ENCODE peak calls at places on chromosome 1, in six cellular contexts. One of them, this sample, is unnamed.

GRCh38 chr1:17866451-17867029 is 111.4 kb downstream of the ACTL8 start:
- DNase-seq in astrocyte: peak; percentile 87
- DNase-seq in fibroblast of lung: peak; percentile 92
- DNase-seq in GM12878: no peak
- DNase-seq in mammary epithelial cell: peak; percentile 76
- DNase-seq in hepatocyte: peak; percentile 39
- DNase-seq in this sample: no peak

GRCh38 chr1:156657161-156657970 is 15.4 kb downstream of the BCAN start:
- DNase-seq in mammary epithelial cell: peak; percentile 33
- DNase-seq in fibroblast of lung: peak; percentile 30
- DNase-seq in GM12878: no peak
- DNase-seq in astrocyte: no peak
- DNase-seq in hepatocyte: peak; percentile 85
- DNase-seq in this sample: peak; percentile 48

GRCh38 chr1:51341876-51342496 is 11.6 kb upstream of the TTC39A start:
- DNase-seq in GM12878: peak; percentile 11
- DNase-seq in hepatocyte: no peak
- DNase-seq in fibroblast of lung: no peak
- DNase-seq in mammary epithelial cell: no peak
- DNase-seq in astrocyte: no peak
- DNase-seq in this sample: peak; percentile 50

GRCh38 chr1:29636936-29637335 is 400.6 kb downstream of the PTPRU start:
- DNase-seq in fibroblast of lung: peak; percentile 15
- DNase-seq in hepatocyte: no peak
- DNase-seq in mammary epithelial cell: no peak
- DNase-seq in astrocyte: no peak
- DNase-seq in GM12878: no peak
- DNase-seq in this sample: no peak

GRCh38 chr1:114510235-114511047 is 562 bp downstream of the TRIM33 start:
- DNase-seq in hepatocyte: peak; percentile 66
- DNase-seq in GM12878: no peak
- DNase-seq in fibroblast of lung: peak; percentile 47
- DNase-seq in mammary epithelial cell: peak; percentile 63
- DNase-seq in astrocyte: peak; percentile 23
- DNase-seq in this sample: peak; percentile 57

GRCh38 chr1:236502972-236503639 is 20.7 kb upstream of the LGALS8 start:
- DNase-seq in hepatocyte: peak; percentile 79
- DNase-seq in fibroblast of lung: peak; percentile 82
- DNase-seq in GM12878: no peak
- DNase-seq in mammary epithelial cell: peak; percentile 52
- DNase-seq in astrocyte: peak; percentile 75
- DNase-seq in this sample: no peak

GRCh38 chr1:230464618-230465017 is 38.5 kb upstream of the PGBD5 start:
- DNase-seq in GM12878: no peak
- DNase-seq in astrocyte: no peak
- DNase-seq in mammary epithelial cell: no peak
- DNase-seq in fibroblast of lung: peak; percentile 10
- DNase-seq in hepatocyte: no peak
- DNase-seq in this sample: no peak

GRCh38 chr1:8094481-8095241 is 68.6 kb upstream of the ERRFI1 start:
- DNase-seq in mammary epithelial cell: peak; percentile 67
- DNase-seq in hepatocyte: peak; percentile 66
- DNase-seq in astrocyte: peak; percentile 85
- DNase-seq in GM12878: no peak
- DNase-seq in fibroblast of lung: peak; percentile 88
- DNase-seq in this sample: no peak

GRCh38 chr1:26122988-26123973 is 11.7 kb downstream of the PDIK1L start:
- DNase-seq in hepatocyte: no peak
- DNase-seq in GM12878: no peak
- DNase-seq in fibroblast of lung: peak; percentile 51
- DNase-seq in astrocyte: peak; percentile 37
- DNase-seq in mammary epithelial cell: peak; percentile 85
- DNase-seq in this sample: no peak

GRCh38 chr1:11940260-11940921 is 5.9 kb downstream of the PLOD1 start:
- DNase-seq in GM12878: no peak
- DNase-seq in fibroblast of lung: no peak
- DNase-seq in astrocyte: no peak
- DNase-seq in mammary epithelial cell: peak; percentile 43
- DNase-seq in hepatocyte: peak; percentile 38
- DNase-seq in this sample: no peak

GRCh38 chr1:101166583-101167120 is 70.2 kb upstream of the S1PR1 start:
- DNase-seq in hepatocyte: no peak
- DNase-seq in GM12878: no peak
- DNase-seq in fibroblast of lung: peak; percentile 36
- DNase-seq in mammary epithelial cell: no peak
- DNase-seq in astrocyte: peak; percentile 11
- DNase-seq in this sample: no peak

GRCh38 chr1:56429288-56429687 is 150.1 kb downstream of the PLPP3 start:
- DNase-seq in GM12878: no peak
- DNase-seq in hepatocyte: no peak
- DNase-seq in mammary epithelial cell: no peak
- DNase-seq in fibroblast of lung: no peak
- DNase-seq in astrocyte: no peak
- DNase-seq in this sample: no peak

GRCh38 chr1:203627819-203628184 is 1.2 kb downstream of the ATP2B4 start:
- DNase-seq in astrocyte: no peak
- DNase-seq in hepatocyte: peak; percentile 43
- DNase-seq in mammary epithelial cell: peak; percentile 58
- DNase-seq in fibroblast of lung: peak; percentile 49
- DNase-seq in GM12878: no peak
- DNase-seq in this sample: peak; percentile 35

GRCh38 chr1:203625623-203626189 is 926 bp upstream of the ATP2B4 start:
- DNase-seq in fibroblast of lung: peak; percentile 39
- DNase-seq in mammary epithelial cell: peak; percentile 88
- DNase-seq in GM12878: peak; percentile 54
- DNase-seq in hepatocyte: peak; percentile 68
- DNase-seq in astrocyte: no peak
- DNase-seq in this sample: peak; percentile 77

GRCh38 chr1:203628997-203629508 is 2.4 kb downstream of the ATP2B4 start:
- DNase-seq in astrocyte: no peak
- DNase-seq in fibroblast of lung: peak; percentile 18
- DNase-seq in hepatocyte: no peak
- DNase-seq in GM12878: no peak
- DNase-seq in mammary epithelial cell: no peak
- DNase-seq in this sample: peak; percentile 50

GRCh38 chr1:203628185-203628996 is 1.8 kb downstream of the ATP2B4 start:
- DNase-seq in hepatocyte: peak; percentile 81
- DNase-seq in astrocyte: no peak
- DNase-seq in fibroblast of lung: peak; percentile 60
- DNase-seq in GM12878: no peak
- DNase-seq in mammary epithelial cell: peak; percentile 72
- DNase-seq in this sample: no peak

DNA sequence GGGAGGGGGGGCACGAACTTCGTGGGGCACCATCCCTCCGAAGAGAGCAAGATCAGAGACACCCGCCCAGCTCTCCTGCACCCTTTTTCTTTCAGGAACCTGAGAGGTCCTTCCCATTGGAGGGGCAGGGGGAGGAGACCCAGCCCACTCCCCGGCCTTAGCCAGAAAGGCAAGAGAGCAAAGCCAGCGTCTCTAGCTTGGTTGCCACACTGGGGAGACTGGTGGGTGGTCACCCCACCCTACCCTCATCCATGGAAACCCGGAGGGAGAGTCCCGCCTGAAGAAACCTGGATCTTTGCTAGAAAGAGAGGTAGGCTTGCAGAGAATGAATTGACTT is 246 bp downstream of the ATP2B4 start:
- DNase-seq in GM12878: no peak
- DNase-seq in astrocyte: no peak
- DNase-seq in mammary epithelial cell: no peak
- DNase-seq in fibroblast of lung: no peak
- DNase-seq in hepatocyte: no peak
- DNase-seq in this sample: no peak
- H2AFZ ChIP-seq in GM12878: peak overlapping the region; percentile 82
- H2AFZ ChIP-seq in astrocyte: peak overlapping the region; percentile 29
- H2AFZ ChIP-seq in mammary epithelial cell: peak overlapping the region; percentile 79
- H2AFZ ChIP-seq in fibroblast of lung: no peak overlapping the region
- H2AFZ ChIP-seq in hepatocyte: peak overlapping the region; percentile 4
- H2AFZ ChIP-seq in this sample: peak overlapping the region; percentile 78

GRCh38 chr1:206569548-206569947 is 42.7 kb downstream of the EIF2D start:
- DNase-seq in hepatocyte: no peak
- DNase-seq in mammary epithelial cell: no peak
- DNase-seq in GM12878: no peak
- DNase-seq in astrocyte: no peak
- DNase-seq in fibroblast of lung: no peak
- DNase-seq in this sample: no peak

GRCh38 chr1:206570529-206570928 is 41.7 kb downstream of the EIF2D start:
- DNase-seq in GM12878: no peak
- DNase-seq in mammary epithelial cell: no peak
- DNase-seq in hepatocyte: no peak
- DNase-seq in astrocyte: no peak
- DNase-seq in fibroblast of lung: peak; percentile 27
- DNase-seq in this sample: no peak

GRCh38 chr1:206568256-206568655 is 44.0 kb downstream of the EIF2D start:
- DNase-seq in fibroblast of lung: peak; percentile 84
- DNase-seq in mammary epithelial cell: no peak
- DNase-seq in hepatocyte: no peak
- DNase-seq in astrocyte: peak; percentile 71
- DNase-seq in GM12878: no peak
- DNase-seq in this sample: no peak

GRCh38 chr1:206566976-206567375 is 45.3 kb downstream of the EIF2D start:
- DNase-seq in GM12878: no peak
- DNase-seq in mammary epithelial cell: no peak
- DNase-seq in astrocyte: no peak
- DNase-seq in fibroblast of lung: no peak
- DNase-seq in hepatocyte: no peak
- DNase-seq in this sample: no peak

GRCh38 chr1:206568779-206569352 is 43.4 kb downstream of the EIF2D start:
- DNase-seq in astrocyte: no peak
- DNase-seq in GM12878: no peak
- DNase-seq in mammary epithelial cell: no peak
- DNase-seq in hepatocyte: no peak
- DNase-seq in fibroblast of lung: no peak
- DNase-seq in this sample: no peak
- H2AFZ ChIP-seq in astrocyte: no peak overlapping the region
- H2AFZ ChIP-seq in GM12878: no peak overlapping the region
- H2AFZ ChIP-seq in mammary epithelial cell: no peak overlapping the region
- H2AFZ ChIP-seq in hepatocyte: no peak overlapping the region
- H2AFZ ChIP-seq in fibroblast of lung: no peak overlapping the region
- H2AFZ ChIP-seq in this sample: no peak overlapping the region

DNA sequence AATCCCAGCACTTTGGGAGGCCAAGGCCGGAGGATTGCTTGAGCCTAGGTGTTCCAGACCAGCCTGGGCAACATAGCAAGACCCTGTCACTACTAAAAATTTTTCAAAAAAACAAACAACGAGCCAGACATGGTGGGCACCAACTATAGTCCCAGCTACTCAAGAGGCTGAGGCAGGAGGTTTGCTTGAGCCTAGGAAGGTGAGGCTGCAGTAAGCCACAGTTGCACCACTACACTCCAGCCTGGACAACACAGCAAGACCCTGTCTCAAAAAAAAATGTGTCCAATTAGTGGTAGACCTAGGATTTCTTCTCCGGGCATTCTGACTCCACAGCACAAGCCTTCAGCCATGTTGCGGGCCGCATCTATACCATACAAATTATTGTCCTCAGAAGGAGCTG is 6.7 kb upstream of the IGSF8 start:
- DNase-seq in astrocyte: no peak
- DNase-seq in GM12878: no peak
- DNase-seq in hepatocyte: no peak
- DNase-seq in mammary epithelial cell: no peak
- DNase-seq in fibroblast of lung: no peak
- DNase-seq in this sample: no peak
- H2AFZ ChIP-seq in astrocyte: no peak overlapping the region
- H2AFZ ChIP-seq in GM12878: no peak overlapping the region
- H2AFZ ChIP-seq in hepatocyte: no peak overlapping the region
- H2AFZ ChIP-seq in mammary epithelial cell: no peak overlapping the region
- H2AFZ ChIP-seq in fibroblast of lung: no peak overlapping the region
- H2AFZ ChIP-seq in this sample: no peak overlapping the region

GRCh38 chr1:185768371-185768770 is 34.2 kb downstream of the HMCN1 start:
- DNase-seq in fibroblast of lung: no peak
- DNase-seq in mammary epithelial cell: peak; percentile 23
- DNase-seq in astrocyte: no peak
- DNase-seq in GM12878: no peak
- DNase-seq in hepatocyte: no peak
- DNase-seq in this sample: no peak

GRCh38 chr1:185767721-185768120 is 33.5 kb downstream of the HMCN1 start:
- DNase-seq in astrocyte: no peak
- DNase-seq in mammary epithelial cell: no peak
- DNase-seq in GM12878: no peak
- DNase-seq in hepatocyte: no peak
- DNase-seq in fibroblast of lung: peak; percentile 11
- DNase-seq in this sample: no peak

GRCh38 chr1:185774384-185774783 is 40.2 kb downstream of the HMCN1 start:
- DNase-seq in mammary epithelial cell: no peak
- DNase-seq in astrocyte: no peak
- DNase-seq in fibroblast of lung: peak; percentile 3
- DNase-seq in GM12878: no peak
- DNase-seq in hepatocyte: no peak
- DNase-seq in this sample: no peak

GRCh38 chr1:185769136-185769535 is 34.9 kb downstream of the HMCN1 start:
- DNase-seq in GM12878: no peak
- DNase-seq in fibroblast of lung: no peak
- DNase-seq in mammary epithelial cell: no peak
- DNase-seq in astrocyte: no peak
- DNase-seq in hepatocyte: no peak
- DNase-seq in this sample: no peak
- H2AFZ ChIP-seq in GM12878: no peak overlapping the region
- H2AFZ ChIP-seq in fibroblast of lung: no peak overlapping the region
- H2AFZ ChIP-seq in mammary epithelial cell: no peak overlapping the region
- H2AFZ ChIP-seq in astrocyte: no peak overlapping the region
- H2AFZ ChIP-seq in hepatocyte: no peak overlapping the region
- H2AFZ ChIP-seq in this sample: no peak overlapping the region

This sample was measured in OCI-LY7.